ENCODE peak calls at places on chromosomes 4 and X, in four cellular contexts. One of them, this sample, is unnamed.

GRCh38 chr4:108370826-108371225 is 202.1 kb upstream of the LEF1 start:
- DNase-seq in endothelial cell of umbilical vein: no peak
- DNase-seq in K562: no peak
- DNase-seq in GM12878: no peak
- DNase-seq in this sample: no peak

GRCh38 chrX:70592091-70592490 is 147.5 kb downstream of the DLG3 start:
- DNase-seq in endothelial cell of umbilical vein: peak
- DNase-seq in K562: no peak
- DNase-seq in GM12878: no peak
- DNase-seq in this sample: peak

GRCh38 chrX:84064814-84065213 is 123.2 kb downstream of the RPS6KA6 start:
- DNase-seq in endothelial cell of umbilical vein: no peak
- DNase-seq in K562: no peak
- DNase-seq in GM12878: no peak
- DNase-seq in this sample: no peak

GRCh38 chr4:181959121-181959520 is 284.1 kb upstream of the TENM3 start:
- DNase-seq in endothelial cell of umbilical vein: no peak
- DNase-seq in K562: no peak
- DNase-seq in GM12878: no peak
- DNase-seq in this sample: peak

GRCh38 chrX:13487731-13488505 is 81.5 kb upstream of the EGFL6 start:
- DNase-seq in endothelial cell of umbilical vein: peak
- DNase-seq in K562: peak
- DNase-seq in GM12878: peak
- DNase-seq in this sample: peak

GRCh38 chr4:168515222-168516011 is 18.6 kb downstream of the PALLD start:
- DNase-seq in endothelial cell of umbilical vein: peak
- DNase-seq in K562: no peak
- DNase-seq in GM12878: no peak
- DNase-seq in this sample: no peak

GRCh38 chr4:143420227-143420626 is 83.6 kb downstream of the GAB1 start:
- DNase-seq in endothelial cell of umbilical vein: peak
- DNase-seq in K562: no peak
- DNase-seq in GM12878: no peak
- DNase-seq in this sample: no peak

GRCh38 chrX:73561791-73562190 is 1.2 kb upstream of the CHIC1 start:
- DNase-seq in endothelial cell of umbilical vein: no peak
- DNase-seq in K562: no peak
- DNase-seq in GM12878: no peak
- DNase-seq in this sample: peak

GRCh38 chr4:73520821-73521220 is 39.3 kb downstream of the AFM start:
- DNase-seq in endothelial cell of umbilical vein: no peak
- DNase-seq in K562: no peak
- DNase-seq in GM12878: no peak
- DNase-seq in this sample: peak

GRCh38 chr4:15293678-15294077 is 134.2 kb upstream of the C1QTNF7 start:
- DNase-seq in endothelial cell of umbilical vein: no peak
- DNase-seq in K562: no peak
- DNase-seq in GM12878: no peak
- DNase-seq in this sample: no peak

GRCh38 chrX:120305531-120306145 is 5.6 kb downstream of the TMEM255A start:
- DNase-seq in endothelial cell of umbilical vein: no peak
- DNase-seq in K562: peak
- DNase-seq in GM12878: no peak
- DNase-seq in this sample: no peak

GRCh38 chrX:24515447-24515846 is 50.4 kb downstream of the PDK3 start:
- DNase-seq in endothelial cell of umbilical vein: peak
- DNase-seq in K562: no peak
- DNase-seq in GM12878: no peak
- DNase-seq in this sample: peak

GRCh38 chr4:139458999-139459398 is 5.1 kb downstream of the RAB33B start:
- DNase-seq in endothelial cell of umbilical vein: no peak
- DNase-seq in K562: no peak
- DNase-seq in GM12878: no peak
- DNase-seq in this sample: no peak

GRCh38 chr4:8732092-8732491 is 139.5 kb downstream of the CPZ start:
- DNase-seq in endothelial cell of umbilical vein: no peak
- DNase-seq in K562: no peak
- DNase-seq in GM12878: no peak
- DNase-seq in this sample: no peak

GRCh38 chr4:153763404-153763803 is 3.6 kb upstream of the RNF175 start:
- DNase-seq in endothelial cell of umbilical vein: no peak
- DNase-seq in K562: no peak
- DNase-seq in GM12878: no peak
- DNase-seq in this sample: no peak

GRCh38 chrX:153546386-153546785 is 28.9 kb downstream of the ATP2B3 start:
- DNase-seq in endothelial cell of umbilical vein: no peak
- DNase-seq in K562: no peak
- DNase-seq in GM12878: no peak
- DNase-seq in this sample: no peak

GRCh38 chr4:7649741-7650531 is 215.2 kb upstream of the PSAPL1 start:
- DNase-seq in endothelial cell of umbilical vein: peak
- DNase-seq in K562: no peak
- DNase-seq in GM12878: peak
- DNase-seq in this sample: peak

GRCh38 chr4:179415842-179416223 is 1973.6 kb upstream of the AGA start:
- DNase-seq in endothelial cell of umbilical vein: no peak
- DNase-seq in K562: no peak
- DNase-seq in GM12878: no peak
- DNase-seq in this sample: peak

GRCh38 chrX:76821276-76821675 is 393.8 kb downstream of the MAGEE1 start:
- DNase-seq in endothelial cell of umbilical vein: no peak
- DNase-seq in K562: no peak
- DNase-seq in GM12878: no peak
- DNase-seq in this sample: no peak

GRCh38 chrX:26918633-26919032 is 544.5 kb downstream of the PPP4R3C start:
- DNase-seq in endothelial cell of umbilical vein: peak
- DNase-seq in K562: no peak
- DNase-seq in GM12878: no peak
- DNase-seq in this sample: no peak

GRCh38 chr4:188941524-188942109 is 802.4 kb downstream of the TRIML1 start:
- DNase-seq in endothelial cell of umbilical vein: no peak
- DNase-seq in K562: no peak
- DNase-seq in GM12878: no peak
- DNase-seq in this sample: peak

GRCh38 chr4:145423017-145423708 is 58.5 kb upstream of the SMAD1 start:
- DNase-seq in endothelial cell of umbilical vein: no peak
- DNase-seq in K562: no peak
- DNase-seq in GM12878: no peak
- DNase-seq in this sample: no peak

GRCh38 chr4:145433684-145434083 is 48.0 kb upstream of the SMAD1 start:
- DNase-seq in endothelial cell of umbilical vein: no peak
- DNase-seq in K562: no peak
- DNase-seq in GM12878: no peak
- DNase-seq in this sample: no peak

GRCh38 chr4:145427221-145427620 is 54.4 kb upstream of the SMAD1 start:
- DNase-seq in endothelial cell of umbilical vein: no peak
- DNase-seq in K562: no peak
- DNase-seq in GM12878: no peak
- DNase-seq in this sample: no peak

DNA sequence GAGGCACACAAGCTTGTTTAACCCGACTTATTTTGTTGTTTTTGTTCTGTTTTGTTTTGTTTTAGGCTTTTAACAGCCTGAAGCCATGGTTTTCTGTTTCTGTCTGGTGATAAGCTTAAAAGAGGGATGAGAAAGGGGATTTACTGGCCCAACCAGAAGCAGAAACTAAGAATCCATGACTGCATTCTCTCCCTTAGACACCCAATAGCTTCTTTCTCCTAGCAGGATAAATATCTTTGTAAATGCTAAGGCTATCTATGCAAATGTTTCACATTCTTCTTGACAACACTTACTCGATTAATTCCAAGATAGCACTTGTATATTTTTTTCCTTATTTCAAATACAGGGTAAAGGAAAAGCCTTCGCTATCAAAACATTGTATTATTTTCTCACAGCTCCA is 53.7 kb upstream of the SMAD1 start:
- DNase-seq in endothelial cell of umbilical vein: no peak
- DNase-seq in K562: no peak
- DNase-seq in GM12878: no peak
- DNase-seq in this sample: no peak
- TF ChIP-seq FOS in endothelial cell of umbilical vein: no peak
- TF ChIP-seq FOS in K562: no peak
- TF ChIP-seq FOS in GM12878: no peak
- TF ChIP-seq FOS in this sample: no peak

GRCh38 chr4:949656-950055 is 17.4 kb downstream of the TMEM175 start:
- DNase-seq in endothelial cell of umbilical vein: no peak
- DNase-seq in K562: no peak
- DNase-seq in GM12878: no peak
- DNase-seq in this sample: no peak

GRCh38 chr4:948101-948935 is 16.1 kb downstream of the TMEM175 start:
- DNase-seq in endothelial cell of umbilical vein: no peak
- DNase-seq in K562: no peak
- DNase-seq in GM12878: no peak
- DNase-seq in this sample: no peak

GRCh38 chr4:947491-947971 is 15.3 kb downstream of the TMEM175 start:
- DNase-seq in endothelial cell of umbilical vein: no peak
- DNase-seq in K562: no peak
- DNase-seq in GM12878: no peak
- DNase-seq in this sample: no peak

GRCh38 chr4:950136-951020 is 18.1 kb downstream of the TMEM175 start:
- DNase-seq in endothelial cell of umbilical vein: no peak
- DNase-seq in K562: no peak
- DNase-seq in GM12878: no peak
- DNase-seq in this sample: no peak

DNA sequence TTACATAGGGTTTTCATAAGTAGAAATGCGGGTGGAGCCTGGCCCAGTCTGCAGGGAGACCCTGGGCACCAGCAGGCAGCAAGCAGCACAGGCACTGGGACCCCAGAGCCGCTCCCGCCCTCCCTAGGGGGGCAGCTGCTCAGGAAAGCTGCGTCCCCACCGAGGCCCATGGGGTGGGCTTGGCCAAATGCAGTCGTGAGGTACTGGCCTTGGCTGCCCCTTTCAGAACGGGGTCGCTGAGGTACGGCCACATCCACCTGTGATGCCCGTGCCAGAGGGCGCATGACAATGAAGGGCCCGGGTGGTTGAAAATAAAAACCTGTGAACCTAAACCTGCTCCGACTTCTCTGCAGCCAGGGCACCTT is 16.7 kb downstream of the TMEM175 start:
- DNase-seq in endothelial cell of umbilical vein: no peak
- DNase-seq in K562: no peak
- DNase-seq in GM12878: no peak
- DNase-seq in this sample: no peak
- TF ChIP-seq FOS in endothelial cell of umbilical vein: no peak
- TF ChIP-seq FOS in K562: no peak
- TF ChIP-seq FOS in GM12878: no peak
- TF ChIP-seq FOS in this sample: no peak

DNA sequence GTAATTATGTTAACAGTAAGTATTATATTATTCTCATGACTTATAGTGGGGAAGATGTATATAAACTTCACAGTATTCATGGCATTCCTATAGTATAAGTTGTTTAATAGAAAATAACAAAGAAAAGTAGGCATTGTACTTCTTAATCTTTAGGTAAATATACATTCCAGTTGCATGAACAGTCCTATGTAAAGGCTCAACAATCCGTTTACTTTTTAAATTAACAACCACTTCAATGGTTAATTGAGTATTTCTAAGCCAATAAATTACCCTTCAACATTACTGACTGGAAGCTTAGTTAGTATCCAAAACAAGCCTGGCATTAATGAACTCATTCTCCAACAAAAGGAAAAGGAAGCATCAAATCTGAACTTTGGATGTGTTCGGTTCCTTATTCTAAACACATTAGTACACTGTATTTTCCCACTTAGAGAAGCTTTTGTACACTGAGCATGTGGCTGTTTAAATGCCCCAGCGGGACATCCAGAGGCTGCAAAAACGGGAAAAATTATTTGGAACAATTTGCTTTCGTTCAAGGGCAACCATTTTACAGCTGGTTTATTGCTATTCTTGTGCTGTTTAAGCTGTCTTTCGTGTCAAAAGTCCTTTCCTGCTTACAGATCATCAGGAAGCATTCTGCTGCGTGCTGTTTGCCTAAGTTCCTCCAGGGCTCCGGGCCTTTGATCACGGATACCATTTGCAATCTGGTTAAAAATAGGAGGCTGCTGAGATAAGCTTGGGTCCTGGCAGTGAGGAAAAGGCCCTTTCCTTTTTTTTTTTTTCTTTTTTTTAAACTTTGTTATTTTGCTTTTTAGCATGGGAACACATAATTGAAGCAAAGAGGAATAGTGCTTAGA is 460.3 kb downstream of the SPRY1 start:
- DNase-seq in endothelial cell of umbilical vein: peak
- DNase-seq in K562: no peak
- DNase-seq in GM12878: no peak
- DNase-seq in this sample: peak
- TF ChIP-seq FOS in endothelial cell of umbilical vein: no peak
- TF ChIP-seq FOS in K562: no peak
- TF ChIP-seq FOS in GM12878: no peak
- TF ChIP-seq FOS in this sample: no peak

DNA sequence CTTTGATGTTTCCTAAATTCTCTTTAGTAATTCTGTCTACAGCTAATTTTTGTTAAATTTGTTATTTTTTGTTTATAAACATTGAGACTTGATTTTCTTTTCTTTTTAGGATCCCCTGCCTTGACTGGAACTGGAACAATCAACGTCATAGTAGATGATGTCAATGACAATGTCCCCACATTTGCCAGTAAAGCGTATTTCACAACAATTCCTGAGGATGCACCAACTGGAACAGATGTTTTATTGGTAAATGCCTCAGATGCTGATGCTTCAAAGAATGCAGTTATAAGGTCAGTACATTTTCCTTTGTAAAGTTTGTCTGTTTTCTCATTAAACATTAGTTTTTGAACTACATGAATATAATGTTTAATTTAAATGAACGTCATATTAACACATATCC is 119.4 kb downstream of the FAT4 start:
- DNase-seq in endothelial cell of umbilical vein: no peak
- DNase-seq in K562: no peak
- DNase-seq in GM12878: no peak
- DNase-seq in this sample: peak
- TF ChIP-seq FOS in endothelial cell of umbilical vein: no peak
- TF ChIP-seq FOS in K562: no peak
- TF ChIP-seq FOS in GM12878: no peak
- TF ChIP-seq FOS in this sample: no peak

DNA sequence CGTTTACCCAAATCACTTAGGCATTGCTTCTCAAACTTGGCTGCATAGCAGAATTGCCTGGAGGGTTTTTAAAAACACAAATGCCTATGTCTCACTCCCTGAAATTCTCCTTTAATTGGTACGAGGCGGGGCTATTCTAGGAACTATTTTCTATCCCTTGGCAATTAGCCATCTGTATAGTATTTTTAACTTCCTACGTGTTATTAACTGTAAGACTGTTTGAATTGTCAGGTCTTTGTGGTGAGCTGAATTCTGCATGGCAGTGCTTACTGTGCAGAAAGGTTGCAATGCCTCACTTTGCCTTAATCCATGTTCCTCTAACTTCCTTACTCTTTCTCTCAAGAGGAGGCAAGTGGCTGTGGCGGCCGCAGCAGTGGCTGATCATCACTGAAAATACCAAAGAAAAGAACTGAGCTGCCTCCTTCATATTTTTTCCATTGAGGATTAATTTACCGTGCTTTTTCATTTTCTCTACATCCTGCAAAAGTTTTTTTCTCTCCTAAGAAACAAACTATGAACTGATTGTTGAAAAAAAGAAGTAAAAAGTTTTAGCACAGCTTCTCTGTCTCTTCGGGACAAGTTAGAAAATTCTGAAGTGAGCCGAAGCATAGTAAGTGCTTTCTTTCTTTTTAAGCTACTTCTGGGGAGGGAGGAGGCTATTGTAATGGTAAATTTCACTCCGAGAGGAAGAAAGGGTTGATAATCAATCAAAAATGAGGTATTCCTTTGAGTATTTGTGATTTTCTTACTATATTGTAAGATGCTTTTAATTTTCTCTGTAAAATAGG is at the start of gene SHROOM3:
- DNase-seq in endothelial cell of umbilical vein: no peak
- DNase-seq in K562: no peak
- DNase-seq in GM12878: no peak
- DNase-seq in this sample: no peak
- TF ChIP-seq FOS in endothelial cell of umbilical vein: no peak
- TF ChIP-seq FOS in K562: no peak
- TF ChIP-seq FOS in GM12878: no peak
- TF ChIP-seq FOS in this sample: no peak

This sample was measured in IMR-90.